ENCODE peak calls at places on chromosomes 7 and 10, in seven cellular contexts. One of them, this sample, is unnamed.
A peak's percentile ranks its signal among the peaks of the same experiment; 100 is the strongest.

GRCh38 chr10:16891375-16892313 is 74.4 kb upstream of the RSU1 start:
- DNase-seq in Right ventricle myocardium inferior: peak; percentile 78
- DNase-seq in activated T-helper 1 cell treated with anti-CD3 and anti-CD28 coated beads, Interleukin-12 subunit alpha, Interleukin-12 subunit beta, Interleukin-2, Interleukin-4 antibody, amounts not matched to agents 30 ng/mL and 10 ng/mL and 1 ng/mL, durations not matched to agents 14 hours and 24 hours and 36 hours: no peak
- DNase-seq in M059J: peak; percentile 51
- DNase-seq in right lobe of liver: no peak
- DNase-seq in SK-N-MC: no peak
- DNase-seq in GM12865: peak; percentile 13
- DNase-seq in this sample: peak; percentile 91

GRCh38 chr10:118958984-118959916 is 70.3 kb upstream of the NANOS1 start:
- DNase-seq in Right ventricle myocardium inferior: peak; percentile 85
- DNase-seq in activated T-helper 1 cell treated with anti-CD3 and anti-CD28 coated beads, Interleukin-12 subunit alpha, Interleukin-12 subunit beta, Interleukin-2, Interleukin-4 antibody, amounts not matched to agents 30 ng/mL and 10 ng/mL and 1 ng/mL, durations not matched to agents 14 hours and 24 hours and 36 hours: no peak
- DNase-seq in right lobe of liver: no peak
- DNase-seq in GM12865: no peak
- DNase-seq in M059J: peak; percentile 79
- DNase-seq in SK-N-MC: no peak
- DNase-seq in this sample: peak; percentile 82

GRCh38 chr7:27156508-27156898 is at the start of gene HOXA7:
- DNase-seq in activated T-helper 1 cell treated with anti-CD3 and anti-CD28 coated beads, Interleukin-12 subunit alpha, Interleukin-12 subunit beta, Interleukin-2, Interleukin-4 antibody, amounts not matched to agents 30 ng/mL and 10 ng/mL and 1 ng/mL, durations not matched to agents 14 hours and 24 hours and 36 hours: no peak
- DNase-seq in Right ventricle myocardium inferior: no peak
- DNase-seq in SK-N-MC: no peak
- DNase-seq in right lobe of liver: no peak
- DNase-seq in GM12865: no peak
- DNase-seq in M059J: peak; percentile 71
- DNase-seq in this sample: no peak

GRCh38 chr7:108911016-108911415 is 341.3 kb downstream of the DNAJB9 start:
- DNase-seq in Right ventricle myocardium inferior: no peak
- DNase-seq in M059J: no peak
- DNase-seq in right lobe of liver: no peak
- DNase-seq in activated T-helper 1 cell treated with anti-CD3 and anti-CD28 coated beads, Interleukin-12 subunit alpha, Interleukin-12 subunit beta, Interleukin-2, Interleukin-4 antibody, amounts not matched to agents 30 ng/mL and 10 ng/mL and 1 ng/mL, durations not matched to agents 14 hours and 24 hours and 36 hours: no peak
- DNase-seq in GM12865: no peak
- DNase-seq in SK-N-MC: no peak
- DNase-seq in this sample: no peak

GRCh38 chr7:38383281-38383680 is 109.8 kb upstream of the TARP start:
- DNase-seq in activated T-helper 1 cell treated with anti-CD3 and anti-CD28 coated beads, Interleukin-12 subunit alpha, Interleukin-12 subunit beta, Interleukin-2, Interleukin-4 antibody, amounts not matched to agents 30 ng/mL and 10 ng/mL and 1 ng/mL, durations not matched to agents 14 hours and 24 hours and 36 hours: no peak
- DNase-seq in GM12865: no peak
- DNase-seq in Right ventricle myocardium inferior: no peak
- DNase-seq in M059J: no peak
- DNase-seq in SK-N-MC: no peak
- DNase-seq in right lobe of liver: no peak
- DNase-seq in this sample: peak; percentile 42

GRCh38 chr7:18541189-18541870 is 45.8 kb downstream of the HDAC9 start:
- DNase-seq in GM12865: no peak
- DNase-seq in M059J: peak; percentile 88
- DNase-seq in SK-N-MC: no peak
- DNase-seq in right lobe of liver: no peak
- DNase-seq in Right ventricle myocardium inferior: peak; percentile 54
- DNase-seq in activated T-helper 1 cell treated with anti-CD3 and anti-CD28 coated beads, Interleukin-12 subunit alpha, Interleukin-12 subunit beta, Interleukin-2, Interleukin-4 antibody, amounts not matched to agents 30 ng/mL and 10 ng/mL and 1 ng/mL, durations not matched to agents 14 hours and 24 hours and 36 hours: no peak
- DNase-seq in this sample: peak; percentile 39

GRCh38 chr10:86523348-86523747 is 1.8 kb upstream of the WAPL start:
- DNase-seq in SK-N-MC: no peak
- DNase-seq in GM12865: no peak
- DNase-seq in Right ventricle myocardium inferior: no peak
- DNase-seq in right lobe of liver: no peak
- DNase-seq in activated T-helper 1 cell treated with anti-CD3 and anti-CD28 coated beads, Interleukin-12 subunit alpha, Interleukin-12 subunit beta, Interleukin-2, Interleukin-4 antibody, amounts not matched to agents 30 ng/mL and 10 ng/mL and 1 ng/mL, durations not matched to agents 14 hours and 24 hours and 36 hours: no peak
- DNase-seq in M059J: peak; percentile 18
- DNase-seq in this sample: no peak

GRCh38 chr7:128915841-128916642 is 5.5 kb upstream of the KCP start:
- DNase-seq in right lobe of liver: no peak
- DNase-seq in M059J: no peak
- DNase-seq in Right ventricle myocardium inferior: peak; percentile 67
- DNase-seq in GM12865: no peak
- DNase-seq in SK-N-MC: no peak
- DNase-seq in activated T-helper 1 cell treated with anti-CD3 and anti-CD28 coated beads, Interleukin-12 subunit alpha, Interleukin-12 subunit beta, Interleukin-2, Interleukin-4 antibody, amounts not matched to agents 30 ng/mL and 10 ng/mL and 1 ng/mL, durations not matched to agents 14 hours and 24 hours and 36 hours: no peak
- DNase-seq in this sample: no peak

GRCh38 chr7:47392241-47392759 is 189.6 kb downstream of the TNS3 start:
- DNase-seq in SK-N-MC: no peak
- DNase-seq in GM12865: no peak
- DNase-seq in activated T-helper 1 cell treated with anti-CD3 and anti-CD28 coated beads, Interleukin-12 subunit alpha, Interleukin-12 subunit beta, Interleukin-2, Interleukin-4 antibody, amounts not matched to agents 30 ng/mL and 10 ng/mL and 1 ng/mL, durations not matched to agents 14 hours and 24 hours and 36 hours: no peak
- DNase-seq in right lobe of liver: no peak
- DNase-seq in M059J: no peak
- DNase-seq in Right ventricle myocardium inferior: peak; percentile 83
- DNase-seq in this sample: peak; percentile 93

GRCh38 chr7:143285454-143285756 is 647 bp downstream of the TMEM139 start:
- DNase-seq in SK-N-MC: no peak
- DNase-seq in M059J: peak; percentile 45
- DNase-seq in Right ventricle myocardium inferior: no peak
- DNase-seq in right lobe of liver: no peak
- DNase-seq in activated T-helper 1 cell treated with anti-CD3 and anti-CD28 coated beads, Interleukin-12 subunit alpha, Interleukin-12 subunit beta, Interleukin-2, Interleukin-4 antibody, amounts not matched to agents 30 ng/mL and 10 ng/mL and 1 ng/mL, durations not matched to agents 14 hours and 24 hours and 36 hours: no peak
- DNase-seq in GM12865: no peak
- DNase-seq in this sample: no peak

GRCh38 chr10:35642793-35643114 is 658 bp upstream of the FZD8 start:
- DNase-seq in SK-N-MC: no peak
- DNase-seq in Right ventricle myocardium inferior: no peak
- DNase-seq in GM12865: no peak
- DNase-seq in M059J: no peak
- DNase-seq in activated T-helper 1 cell treated with anti-CD3 and anti-CD28 coated beads, Interleukin-12 subunit alpha, Interleukin-12 subunit beta, Interleukin-2, Interleukin-4 antibody, amounts not matched to agents 30 ng/mL and 10 ng/mL and 1 ng/mL, durations not matched to agents 14 hours and 24 hours and 36 hours: no peak
- DNase-seq in right lobe of liver: no peak
- DNase-seq in this sample: no peak

GRCh38 chr7:108486291-108486966 is 30.2 kb upstream of the NRCAM start:
- DNase-seq in M059J: no peak
- DNase-seq in Right ventricle myocardium inferior: no peak
- DNase-seq in right lobe of liver: no peak
- DNase-seq in activated T-helper 1 cell treated with anti-CD3 and anti-CD28 coated beads, Interleukin-12 subunit alpha, Interleukin-12 subunit beta, Interleukin-2, Interleukin-4 antibody, amounts not matched to agents 30 ng/mL and 10 ng/mL and 1 ng/mL, durations not matched to agents 14 hours and 24 hours and 36 hours: no peak
- DNase-seq in SK-N-MC: no peak
- DNase-seq in GM12865: no peak
- DNase-seq in this sample: no peak

GRCh38 chr10:70376436-70377378 is 5.7 kb downstream of the LRRC20 start:
- DNase-seq in M059J: peak; percentile 76
- DNase-seq in GM12865: no peak
- DNase-seq in Right ventricle myocardium inferior: no peak
- DNase-seq in SK-N-MC: no peak
- DNase-seq in right lobe of liver: no peak
- DNase-seq in activated T-helper 1 cell treated with anti-CD3 and anti-CD28 coated beads, Interleukin-12 subunit alpha, Interleukin-12 subunit beta, Interleukin-2, Interleukin-4 antibody, amounts not matched to agents 30 ng/mL and 10 ng/mL and 1 ng/mL, durations not matched to agents 14 hours and 24 hours and 36 hours: no peak
- DNase-seq in this sample: no peak

GRCh38 chr7:64463636-64464375 is 99.1 kb downstream of the ZNF680 start:
- DNase-seq in right lobe of liver: no peak
- DNase-seq in Right ventricle myocardium inferior: peak; percentile 86
- DNase-seq in activated T-helper 1 cell treated with anti-CD3 and anti-CD28 coated beads, Interleukin-12 subunit alpha, Interleukin-12 subunit beta, Interleukin-2, Interleukin-4 antibody, amounts not matched to agents 30 ng/mL and 10 ng/mL and 1 ng/mL, durations not matched to agents 14 hours and 24 hours and 36 hours: no peak
- DNase-seq in M059J: no peak
- DNase-seq in SK-N-MC: no peak
- DNase-seq in GM12865: peak; percentile 1
- DNase-seq in this sample: peak; percentile 79

GRCh38 chr10:6624392-6624791 is 44.3 kb upstream of the PRKCQ start:
- DNase-seq in SK-N-MC: no peak
- DNase-seq in right lobe of liver: no peak
- DNase-seq in Right ventricle myocardium inferior: no peak
- DNase-seq in activated T-helper 1 cell treated with anti-CD3 and anti-CD28 coated beads, Interleukin-12 subunit alpha, Interleukin-12 subunit beta, Interleukin-2, Interleukin-4 antibody, amounts not matched to agents 30 ng/mL and 10 ng/mL and 1 ng/mL, durations not matched to agents 14 hours and 24 hours and 36 hours: no peak
- DNase-seq in GM12865: no peak
- DNase-seq in M059J: no peak
- DNase-seq in this sample: no peak

GRCh38 chr7:151694828-151695580 is 175.3 kb upstream of the RHEB start:
- DNase-seq in SK-N-MC: no peak
- DNase-seq in activated T-helper 1 cell treated with anti-CD3 and anti-CD28 coated beads, Interleukin-12 subunit alpha, Interleukin-12 subunit beta, Interleukin-2, Interleukin-4 antibody, amounts not matched to agents 30 ng/mL and 10 ng/mL and 1 ng/mL, durations not matched to agents 14 hours and 24 hours and 36 hours: no peak
- DNase-seq in Right ventricle myocardium inferior: peak; percentile 79
- DNase-seq in right lobe of liver: peak; percentile 86
- DNase-seq in M059J: peak; percentile 88
- DNase-seq in GM12865: no peak
- DNase-seq in this sample: peak; percentile 67

GRCh38 chr10:91694170-91694794 is 61.4 kb upstream of the PPP1R3C start:
- DNase-seq in right lobe of liver: no peak
- DNase-seq in SK-N-MC: no peak
- DNase-seq in Right ventricle myocardium inferior: no peak
- DNase-seq in GM12865: peak; percentile 31
- DNase-seq in activated T-helper 1 cell treated with anti-CD3 and anti-CD28 coated beads, Interleukin-12 subunit alpha, Interleukin-12 subunit beta, Interleukin-2, Interleukin-4 antibody, amounts not matched to agents 30 ng/mL and 10 ng/mL and 1 ng/mL, durations not matched to agents 14 hours and 24 hours and 36 hours: no peak
- DNase-seq in M059J: peak; percentile 53
- DNase-seq in this sample: no peak

GRCh38 chr7:142459557-142459963 is 201.7 kb upstream of the PRSS58 start:
- DNase-seq in Right ventricle myocardium inferior: no peak
- DNase-seq in right lobe of liver: no peak
- DNase-seq in activated T-helper 1 cell treated with anti-CD3 and anti-CD28 coated beads, Interleukin-12 subunit alpha, Interleukin-12 subunit beta, Interleukin-2, Interleukin-4 antibody, amounts not matched to agents 30 ng/mL and 10 ng/mL and 1 ng/mL, durations not matched to agents 14 hours and 24 hours and 36 hours: no peak
- DNase-seq in M059J: peak; percentile 74
- DNase-seq in GM12865: peak; percentile 61
- DNase-seq in SK-N-MC: no peak
- DNase-seq in this sample: no peak

GRCh38 chr10:43865275-43866135 is 216.8 kb upstream of the ZNF32 start:
- DNase-seq in right lobe of liver: no peak
- DNase-seq in activated T-helper 1 cell treated with anti-CD3 and anti-CD28 coated beads, Interleukin-12 subunit alpha, Interleukin-12 subunit beta, Interleukin-2, Interleukin-4 antibody, amounts not matched to agents 30 ng/mL and 10 ng/mL and 1 ng/mL, durations not matched to agents 14 hours and 24 hours and 36 hours: no peak
- DNase-seq in M059J: no peak
- DNase-seq in SK-N-MC: no peak
- DNase-seq in GM12865: no peak
- DNase-seq in Right ventricle myocardium inferior: peak; percentile 65
- DNase-seq in this sample: no peak

GRCh38 chr10:74748632-74749031 is 77.8 kb upstream of the KAT6B start:
- DNase-seq in activated T-helper 1 cell treated with anti-CD3 and anti-CD28 coated beads, Interleukin-12 subunit alpha, Interleukin-12 subunit beta, Interleukin-2, Interleukin-4 antibody, amounts not matched to agents 30 ng/mL and 10 ng/mL and 1 ng/mL, durations not matched to agents 14 hours and 24 hours and 36 hours: no peak
- DNase-seq in Right ventricle myocardium inferior: no peak
- DNase-seq in SK-N-MC: no peak
- DNase-seq in M059J: no peak
- DNase-seq in right lobe of liver: no peak
- DNase-seq in GM12865: no peak
- DNase-seq in this sample: no peak

GRCh38 chr7:118059209-118059608 is 124.8 kb upstream of the LSM8 start:
- DNase-seq in activated T-helper 1 cell treated with anti-CD3 and anti-CD28 coated beads, Interleukin-12 subunit alpha, Interleukin-12 subunit beta, Interleukin-2, Interleukin-4 antibody, amounts not matched to agents 30 ng/mL and 10 ng/mL and 1 ng/mL, durations not matched to agents 14 hours and 24 hours and 36 hours: no peak
- DNase-seq in GM12865: no peak
- DNase-seq in SK-N-MC: peak; percentile 61
- DNase-seq in Right ventricle myocardium inferior: no peak
- DNase-seq in M059J: peak; percentile 16
- DNase-seq in right lobe of liver: no peak
- DNase-seq in this sample: no peak

GRCh38 chr7:47485640-47486435 is 96.1 kb downstream of the TNS3 start:
- DNase-seq in activated T-helper 1 cell treated with anti-CD3 and anti-CD28 coated beads, Interleukin-12 subunit alpha, Interleukin-12 subunit beta, Interleukin-2, Interleukin-4 antibody, amounts not matched to agents 30 ng/mL and 10 ng/mL and 1 ng/mL, durations not matched to agents 14 hours and 24 hours and 36 hours: no peak
- DNase-seq in GM12865: no peak
- DNase-seq in right lobe of liver: peak; percentile 83
- DNase-seq in Right ventricle myocardium inferior: no peak
- DNase-seq in M059J: peak; percentile 69
- DNase-seq in SK-N-MC: no peak
- DNase-seq in this sample: no peak

GRCh38 chr10:58239561-58240169 is 28.0 kb downstream of the IPMK start:
- DNase-seq in Right ventricle myocardium inferior: no peak
- DNase-seq in activated T-helper 1 cell treated with anti-CD3 and anti-CD28 coated beads, Interleukin-12 subunit alpha, Interleukin-12 subunit beta, Interleukin-2, Interleukin-4 antibody, amounts not matched to agents 30 ng/mL and 10 ng/mL and 1 ng/mL, durations not matched to agents 14 hours and 24 hours and 36 hours: no peak
- DNase-seq in M059J: peak; percentile 38
- DNase-seq in SK-N-MC: no peak
- DNase-seq in GM12865: no peak
- DNase-seq in right lobe of liver: no peak
- DNase-seq in this sample: no peak

GRCh38 chr7:148684289-148684688 is 14.4 kb upstream of the CUL1 start:
- DNase-seq in GM12865: no peak
- DNase-seq in right lobe of liver: no peak
- DNase-seq in Right ventricle myocardium inferior: no peak
- DNase-seq in SK-N-MC: no peak
- DNase-seq in activated T-helper 1 cell treated with anti-CD3 and anti-CD28 coated beads, Interleukin-12 subunit alpha, Interleukin-12 subunit beta, Interleukin-2, Interleukin-4 antibody, amounts not matched to agents 30 ng/mL and 10 ng/mL and 1 ng/mL, durations not matched to agents 14 hours and 24 hours and 36 hours: no peak
- DNase-seq in M059J: no peak
- DNase-seq in this sample: no peak

GRCh38 chr7:51270965-51271364 is 45.6 kb downstream of the COBL start:
- DNase-seq in activated T-helper 1 cell treated with anti-CD3 and anti-CD28 coated beads, Interleukin-12 subunit alpha, Interleukin-12 subunit beta, Interleukin-2, Interleukin-4 antibody, amounts not matched to agents 30 ng/mL and 10 ng/mL and 1 ng/mL, durations not matched to agents 14 hours and 24 hours and 36 hours: no peak
- DNase-seq in GM12865: no peak
- DNase-seq in Right ventricle myocardium inferior: no peak
- DNase-seq in right lobe of liver: no peak
- DNase-seq in M059J: no peak
- DNase-seq in SK-N-MC: no peak
- DNase-seq in this sample: no peak

GRCh38 chr7:77798394-77799077 is at the start of the genes PHTF2 and TMEM60:
- DNase-seq in activated T-helper 1 cell treated with anti-CD3 and anti-CD28 coated beads, Interleukin-12 subunit alpha, Interleukin-12 subunit beta, Interleukin-2, Interleukin-4 antibody, amounts not matched to agents 30 ng/mL and 10 ng/mL and 1 ng/mL, durations not matched to agents 14 hours and 24 hours and 36 hours: peak; percentile 90
- DNase-seq in Right ventricle myocardium inferior: peak; percentile 98
- DNase-seq in GM12865: peak; percentile 98
- DNase-seq in M059J: peak; percentile 100
- DNase-seq in SK-N-MC: peak; percentile 95
- DNase-seq in right lobe of liver: peak; percentile 99
- DNase-seq in this sample: peak; percentile 99

GRCh38 chr7:105088456-105088855 is 74.5 kb downstream of the KMT2E start:
- DNase-seq in M059J: no peak
- DNase-seq in Right ventricle myocardium inferior: no peak
- DNase-seq in activated T-helper 1 cell treated with anti-CD3 and anti-CD28 coated beads, Interleukin-12 subunit alpha, Interleukin-12 subunit beta, Interleukin-2, Interleukin-4 antibody, amounts not matched to agents 30 ng/mL and 10 ng/mL and 1 ng/mL, durations not matched to agents 14 hours and 24 hours and 36 hours: no peak
- DNase-seq in GM12865: no peak
- DNase-seq in SK-N-MC: no peak
- DNase-seq in right lobe of liver: no peak
- DNase-seq in this sample: no peak

GRCh38 chr7:132145466-132145865 is 430.8 kb downstream of the PLXNA4 start:
- DNase-seq in Right ventricle myocardium inferior: no peak
- DNase-seq in activated T-helper 1 cell treated with anti-CD3 and anti-CD28 coated beads, Interleukin-12 subunit alpha, Interleukin-12 subunit beta, Interleukin-2, Interleukin-4 antibody, amounts not matched to agents 30 ng/mL and 10 ng/mL and 1 ng/mL, durations not matched to agents 14 hours and 24 hours and 36 hours: no peak
- DNase-seq in SK-N-MC: no peak
- DNase-seq in M059J: peak; percentile 96
- DNase-seq in right lobe of liver: no peak
- DNase-seq in GM12865: no peak
- DNase-seq in this sample: peak; percentile 76

GRCh38 chr7:111132833-111133232 is 41.9 kb downstream of the LRRN3 start:
- DNase-seq in M059J: peak; percentile 61
- DNase-seq in Right ventricle myocardium inferior: no peak
- DNase-seq in activated T-helper 1 cell treated with anti-CD3 and anti-CD28 coated beads, Interleukin-12 subunit alpha, Interleukin-12 subunit beta, Interleukin-2, Interleukin-4 antibody, amounts not matched to agents 30 ng/mL and 10 ng/mL and 1 ng/mL, durations not matched to agents 14 hours and 24 hours and 36 hours: no peak
- DNase-seq in GM12865: no peak
- DNase-seq in SK-N-MC: no peak
- DNase-seq in right lobe of liver: no peak
- DNase-seq in this sample: no peak